ENCODE peak calls at places on chromosomes 5 and 9, in ten cellular contexts. Z is left lung, O is right atrium auricular region, I is cardiac muscle cell, G is heart left ventricle, M is tibial nerve, A is endodermal cell, K is left ventricle myocardium inferior, D is psoas muscle, C is fibroblast of lung. H is an unnamed sample.

GRCh38 chr9:7402704-7403389 is 396.7 kb downstream of the DMAC1 start:
- DNase-seq in I (no peak), G (no peak), C (peak; percentile 2), D (no peak), Z (no peak), M (no peak), O (no peak), K (no peak), A (no peak), H (no peak)

GRCh38 chr9:19828586-19828985 is 39.7 kb upstream of the SLC24A2 start:
- DNase-seq in A (no peak), C (no peak), Z (no peak), K (no peak), G (no peak), O (no peak), I (no peak), D (no peak), M (no peak), H (no peak)

GRCh38 chr9:107539427-107540154 is 50.0 kb upstream of the KLF4 start:
- DNase-seq in K (peak; percentile 31), Z (no peak), C (no peak), G (no peak), A (peak; percentile 78), I (peak; percentile 5), O (peak; percentile 75), D (peak; percentile 79), M (peak; percentile 45), H (no peak)

GRCh38 chr9:72818377-72818776 is 134.5 kb downstream of the ALDH1A1 start:
- DNase-seq in C (no peak), O (no peak), K (no peak), A (no peak), M (no peak), G (no peak), D (no peak), I (no peak), Z (no peak), H (no peak)

GRCh38 chr5:138967806-138968448 is 92.8 kb upstream of the LRRTM2 start:
- DNase-seq in K (no peak), I (no peak), O (no peak), G (no peak), M (no peak), Z (peak; percentile 71), C (no peak), A (no peak), D (no peak), H (peak; percentile 81)

GRCh38 chr5:114449836-114450515 is 88.1 kb downstream of the KCNN2 start:
- DNase-seq in O (peak; percentile 77), Z (peak; percentile 52), A (peak; percentile 90), D (peak; percentile 79), I (peak; percentile 90), M (peak; percentile 64), G (peak; percentile 76), C (peak; percentile 61), K (peak; percentile 61), H (peak; percentile 68)

GRCh38 chr9:112531666-112532282 is 45.1 kb downstream of the KIAA1958 start:
- DNase-seq in O (no peak), Z (no peak), D (no peak), K (no peak), I (peak; percentile 18), M (no peak), C (no peak), G (no peak), A (no peak), H (no peak)

GRCh38 chr9:77543131-77543822 is 104.8 kb downstream of the GNA14 start:
- DNase-seq in A (peak; percentile 75), G (no peak), D (no peak), M (no peak), O (no peak), Z (no peak), K (no peak), I (no peak), C (no peak), H (no peak)

GRCh38 chr5:159913481-159913880 is 2.8 kb upstream of the ADRA1B start:
- DNase-seq in C (peak; percentile 66), K (no peak), A (no peak), D (no peak), M (no peak), Z (no peak), O (no peak), I (no peak), G (no peak), H (no peak)

GRCh38 chr5:159915913-159916840 is at the start of gene ADRA1B:
- DNase-seq in C (peak; percentile 66), I (peak; percentile 91), D (peak; percentile 86), G (peak; percentile 87), M (peak; percentile 38), Z (peak; percentile 65), K (peak; percentile 79), O (peak; percentile 74), A (peak; percentile 89), H (peak; percentile 40)

GRCh38 chr5:159913048-159913447 is 3.2 kb upstream of the ADRA1B start:
- DNase-seq in O (no peak), K (no peak), I (no peak), C (peak; percentile 90), G (no peak), Z (no peak), M (no peak), A (no peak), D (no peak), H (no peak)

GRCh38 chr5:159917919-159918487 is 1.7 kb downstream of the ADRA1B start:
- DNase-seq in Z (no peak), D (no peak), M (no peak), O (no peak), C (no peak), I (no peak), K (no peak), A (no peak), G (no peak), H (no peak)

GRCh38 chr5:159916841-159917761 is 819 bp downstream of the ADRA1B start:
- DNase-seq in G (no peak), A (no peak), M (no peak), D (no peak), I (no peak), Z (no peak), O (no peak), C (no peak), K (no peak), H (no peak)
- TF ChIP-seq CTCF in G (no peak), A (no peak), M (no peak), D (no peak), I (no peak), Z (no peak), O (no peak), C (no peak), K (no peak), H (no peak)

DNA sequence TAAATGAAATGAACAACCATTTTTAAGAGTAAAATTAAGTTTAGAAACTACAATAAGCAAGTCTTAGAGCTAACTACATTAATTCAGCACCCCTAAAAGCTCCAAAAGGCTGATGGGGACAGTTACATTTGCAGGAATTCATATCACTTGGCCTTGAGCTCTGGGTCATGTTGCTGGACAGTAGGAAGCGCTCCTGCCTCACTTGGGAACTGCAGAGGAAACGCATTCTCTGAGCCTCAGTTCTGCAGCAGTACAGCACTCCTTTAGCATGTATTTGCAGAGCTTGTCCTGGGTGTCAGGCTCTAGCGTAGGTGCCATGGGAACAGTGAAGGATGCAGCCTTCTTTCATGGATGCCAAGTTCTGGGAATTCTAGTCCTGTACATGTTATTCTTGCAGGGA is 710.4 kb downstream of the IRX1 start:
- DNase-seq in Z (no peak), O (no peak), K (no peak), C (no peak), M (no peak), I (no peak), A (no peak), D (no peak), G (no peak), H (no peak)
- H3K9me3 ChIP-seq in Z (no peaks in the 10 kb centered on the region), O (no peaks in the 10 kb centered on the region), K (no peaks in the 10 kb centered on the region), C (no peaks in the 10 kb centered on the region), M (no peaks in the 10 kb centered on the region), I (no peaks in the 10 kb centered on the region), A (no peaks in the 10 kb centered on the region), D (no peaks in the 10 kb centered on the region), G (no peaks in the 10 kb centered on the region), H (no peaks in the 10 kb centered on the region)

DNA sequence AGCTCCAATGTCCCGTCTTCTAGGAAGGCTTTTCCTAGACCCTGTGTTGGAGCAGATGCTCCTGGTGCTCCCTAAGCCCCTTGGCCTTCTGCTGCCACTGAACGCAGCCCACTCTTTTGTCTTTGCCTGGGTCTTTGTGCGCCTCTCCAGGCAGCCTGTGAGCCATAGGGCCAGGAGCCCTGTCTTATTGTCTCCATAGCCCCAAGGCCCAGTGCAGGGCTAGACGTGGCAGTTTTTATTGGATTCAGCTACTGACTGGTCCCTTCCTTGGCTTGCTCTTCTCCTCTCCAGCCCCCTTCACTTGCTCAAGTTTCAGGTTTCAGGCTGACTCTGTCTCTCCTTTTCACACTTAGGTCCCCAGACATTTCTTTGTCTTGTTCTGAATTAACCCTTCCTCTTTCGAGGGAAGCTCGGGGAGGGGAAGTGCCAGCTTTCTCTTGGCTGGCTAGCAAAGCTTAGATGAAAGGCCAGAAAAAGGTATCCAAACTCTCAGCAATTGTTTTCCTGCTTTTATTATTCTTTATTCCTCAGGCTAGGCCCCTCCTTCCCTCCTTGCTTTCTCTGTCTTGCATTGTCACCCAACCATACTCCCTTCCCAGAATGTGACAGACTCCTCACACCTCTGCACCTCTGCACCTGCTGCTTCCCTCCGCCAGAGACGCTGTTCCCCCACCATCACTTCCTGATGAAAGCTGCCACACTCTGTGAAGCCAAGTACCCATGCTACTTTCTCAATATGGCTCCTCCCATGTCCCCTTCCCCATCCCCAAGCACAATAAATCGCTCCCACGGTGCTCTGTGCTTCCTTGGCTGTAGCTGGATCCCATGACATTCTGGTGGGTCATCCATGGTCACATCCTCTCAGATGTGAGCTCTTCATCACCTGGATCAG is 101.6 kb upstream of the CPEB4 start:
- DNase-seq in G (no peak), D (no peak), O (no peak), Z (peak; percentile 23), K (no peak), A (peak; percentile 75), I (no peak), C (no peak), M (no peak), H (peak; percentile 17)
- TF ChIP-seq CTCF in G (peak; percentile 14), D (no peak), O (no peak), Z (no peak), K (no peak), A (peak; percentile 60), I (no peak), C (no peak), M (no peak), H (no peak)

GRCh38 chr9:40914772-40915659 is 213.5 kb downstream of the FOXD4L6 start:
- DNase-seq in M (no peak), D (no peak), C (no peak), G (no peak), Z (no peak), A (peak; percentile 23), I (no peak), K (no peak), O (no peak), H (no peak)

GRCh38 chr9:40909821-40910220 is 218.7 kb downstream of the FOXD4L6 start:
- DNase-seq in C (no peak), D (no peak), O (no peak), G (no peak), A (no peak), I (no peak), K (no peak), M (no peak), Z (no peak), H (no peak)

GRCh38 chr9:40913096-40913719 is 215.3 kb downstream of the FOXD4L6 start:
- DNase-seq in G (no peak), C (no peak), I (no peak), O (no peak), Z (no peak), D (no peak), M (no peak), K (no peak), A (no peak), H (no peak)

GRCh38 chr9:40911647-40912046 is 216.8 kb downstream of the FOXD4L6 start:
- DNase-seq in K (no peak), M (no peak), A (no peak), D (no peak), O (no peak), I (no peak), G (no peak), C (no peak), Z (no peak), H (no peak)

GRCh38 chr9:40913928-40914673 is 214.4 kb downstream of the FOXD4L6 start:
- DNase-seq in C (no peak), G (no peak), M (no peak), K (no peak), O (no peak), Z (no peak), I (no peak), A (no peak), D (no peak), H (no peak)
- H3K9me3 ChIP-seq in C (no peaks in the 10 kb centered on the region), G (peaks cover 80% of the 10 kb centered on the region), M (peaks cover 8% of the 10 kb centered on the region), K (peaks cover 96% of the 10 kb centered on the region), O (peaks cover 32% of the 10 kb centered on the region), Z (peaks cover 4% of the 10 kb centered on the region), I (peaks cover 28% of the 10 kb centered on the region), A (peaks cover 69% of the 10 kb centered on the region), D (peaks cover 84% of the 10 kb centered on the region), H (peaks cover 5% of the 10 kb centered on the region)

H was measured in pancreas.